ENCODE peak calls at places on chromosomes 13 and 19, in four cellular contexts. One of them, this sample, is unnamed.

GRCh38 chr13:79194272-79194671 is 211.8 kb downstream of the RBM26 start:
- DNase-seq in A549: no peak
- DNase-seq in A172: no peak
- DNase-seq in stimulated activated effector memory CD8-positive, alpha-beta T cell treated with anti-CD3 and anti-CD28 coated beads, Interleukin-12 subunit alpha, Interleukin-12 subunit beta, amount 100 ng/mL, for 72 hours: peak; percentile 24
- DNase-seq in this sample: no peak

GRCh38 chr19:35673121-35673804 is 6.9 kb downstream of the UPK1A start:
- DNase-seq in A549: peak; percentile 85
- DNase-seq in A172: peak; percentile 73
- DNase-seq in stimulated activated effector memory CD8-positive, alpha-beta T cell treated with anti-CD3 and anti-CD28 coated beads, Interleukin-12 subunit alpha, Interleukin-12 subunit beta, amount 100 ng/mL, for 72 hours: peak; percentile 43
- DNase-seq in this sample: peak; percentile 11

GRCh38 chr13:110284809-110285519 is 22.0 kb downstream of the COL4A1 start:
- DNase-seq in A549: no peak
- DNase-seq in A172: no peak
- DNase-seq in stimulated activated effector memory CD8-positive, alpha-beta T cell treated with anti-CD3 and anti-CD28 coated beads, Interleukin-12 subunit alpha, Interleukin-12 subunit beta, amount 100 ng/mL, for 72 hours: no peak
- DNase-seq in this sample: no peak

GRCh38 chr13:30071890-30072817 is 221.7 kb upstream of the UBL3 start:
- DNase-seq in A549: peak; percentile 4
- DNase-seq in A172: no peak
- DNase-seq in stimulated activated effector memory CD8-positive, alpha-beta T cell treated with anti-CD3 and anti-CD28 coated beads, Interleukin-12 subunit alpha, Interleukin-12 subunit beta, amount 100 ng/mL, for 72 hours: no peak
- DNase-seq in this sample: no peak

GRCh38 chr19:400976-401835 is 7.7 kb downstream of the C2CD4C start:
- DNase-seq in A549: no peak
- DNase-seq in A172: no peak
- DNase-seq in stimulated activated effector memory CD8-positive, alpha-beta T cell treated with anti-CD3 and anti-CD28 coated beads, Interleukin-12 subunit alpha, Interleukin-12 subunit beta, amount 100 ng/mL, for 72 hours: no peak
- DNase-seq in this sample: no peak

GRCh38 chr19:47792616-47793015 is 11.7 kb downstream of the TPRX1 start:
- DNase-seq in A549: no peak
- DNase-seq in A172: no peak
- DNase-seq in stimulated activated effector memory CD8-positive, alpha-beta T cell treated with anti-CD3 and anti-CD28 coated beads, Interleukin-12 subunit alpha, Interleukin-12 subunit beta, amount 100 ng/mL, for 72 hours: no peak
- DNase-seq in this sample: no peak

GRCh38 chr19:46737761-46738171 is 8.1 kb upstream of the FKRP start:
- DNase-seq in A549: no peak
- DNase-seq in A172: no peak
- DNase-seq in stimulated activated effector memory CD8-positive, alpha-beta T cell treated with anti-CD3 and anti-CD28 coated beads, Interleukin-12 subunit alpha, Interleukin-12 subunit beta, amount 100 ng/mL, for 72 hours: no peak
- DNase-seq in this sample: no peak

GRCh38 chr19:35513231-35513974 is at the start of gene DMKN:
- DNase-seq in A549: no peak
- DNase-seq in A172: no peak
- DNase-seq in stimulated activated effector memory CD8-positive, alpha-beta T cell treated with anti-CD3 and anti-CD28 coated beads, Interleukin-12 subunit alpha, Interleukin-12 subunit beta, amount 100 ng/mL, for 72 hours: no peak
- DNase-seq in this sample: no peak

GRCh38 chr19:18537431-18537830 is 5.9 kb downstream of the FKBP8 start:
- DNase-seq in A549: no peak
- DNase-seq in A172: no peak
- DNase-seq in stimulated activated effector memory CD8-positive, alpha-beta T cell treated with anti-CD3 and anti-CD28 coated beads, Interleukin-12 subunit alpha, Interleukin-12 subunit beta, amount 100 ng/mL, for 72 hours: no peak
- DNase-seq in this sample: no peak

GRCh38 chr13:72504026-72504925 is 223.2 kb downstream of the MZT1 start:
- DNase-seq in A549: no peak
- DNase-seq in A172: peak; percentile 57
- DNase-seq in stimulated activated effector memory CD8-positive, alpha-beta T cell treated with anti-CD3 and anti-CD28 coated beads, Interleukin-12 subunit alpha, Interleukin-12 subunit beta, amount 100 ng/mL, for 72 hours: no peak
- DNase-seq in this sample: no peak